ENCODE peak calls at places on chromosomes 1 and 21, in nine cellular contexts. N is MM.1S; V is colonic mucosa; G is NB4; E is omental fat pad; X is CD4-positive, alpha-beta T cell; R is cardiac muscle cell; P is foreskin fibroblast; M is lower lobe of right lung. I is an unnamed sample.

GRCh38 chr1:30724175-30724574 is 790 bp upstream of the MATN1 start:
- DNase-seq in N (no peak), V (no peak), G (no peak), E (no peak), X (no peak), R (no peak), P (no peak), M (no peak), I (no peak)

GRCh38 chr1:232300461-232300860 is 329.5 kb downstream of the SIPA1L2 start:
- DNase-seq in N (no peak), V (no peak), G (no peak), E (no peak), X (no peak), R (no peak), P (no peak), M (no peak), I (no peak)

GRCh38 chr1:230992100-230992774 is 13.3 kb downstream of the ARV1 start:
- DNase-seq in N (no peak), V (no peak), G (no peak), E (no peak), X (no peak), R (no peak), P (no peak), M (no peak), I (no peak)

GRCh38 chr1:114458208-114458777 is 52.7 kb downstream of the TRIM33 start:
- DNase-seq in N (no peak), V (no peak), G (peak), E (no peak), X (no peak), R (peak), P (peak), M (no peak), I (no peak)

GRCh38 chr1:84782311-84782771 is 92.1 kb upstream of the SSX2IP start:
- DNase-seq in N (peak), V (peak), G (peak), E (peak), X (peak), R (peak), P (peak), M (peak), I (peak)

GRCh38 chr1:56095924-56096655 is 483.3 kb downstream of the PLPP3 start:
- DNase-seq in N (no peak), V (no peak), G (no peak), E (no peak), X (no peak), R (peak), P (peak), M (no peak), I (no peak)

GRCh38 chr1:198497326-198498220 is 42.9 kb downstream of the ATP6V1G3 start:
- DNase-seq in N (no peak), V (no peak), G (peak), E (no peak), X (no peak), R (peak), P (peak), M (no peak), I (no peak)

GRCh38 chr1:248856176-248856575 is 2.7 kb downstream of the ZNF692 start:
- DNase-seq in N (no peak), V (no peak), G (no peak), E (no peak), X (no peak), R (no peak), P (no peak), M (no peak), I (no peak)

GRCh38 chr1:66282885-66283284 is 251.1 kb upstream of the SGIP1 start:
- DNase-seq in N (no peak), V (no peak), G (no peak), E (no peak), X (no peak), R (no peak), P (peak), M (no peak), I (no peak)

GRCh38 chr1:29550119-29550841 is 314.0 kb downstream of the PTPRU start:
- DNase-seq in N (no peak), V (no peak), G (no peak), E (no peak), X (no peak), R (no peak), P (no peak), M (peak), I (no peak)

GRCh38 chr1:165381745-165382530 is 25.4 kb upstream of the LMX1A start:
- DNase-seq in N (no peak), V (no peak), G (peak), E (no peak), X (no peak), R (no peak), P (no peak), M (no peak), I (no peak)

GRCh38 chr1:201295861-201296260 is 12.6 kb downstream of the PKP1 start:
- DNase-seq in N (no peak), V (no peak), G (no peak), E (no peak), X (no peak), R (peak), P (peak), M (no peak), I (no peak)

GRCh38 chr1:64282353-64282752 is 78.9 kb downstream of the UBE2U start:
- DNase-seq in N (no peak), V (no peak), G (no peak), E (no peak), X (no peak), R (no peak), P (no peak), M (peak), I (no peak)

GRCh38 chr1:209895709-209896108 is 42.3 kb upstream of the SYT14 start:
- DNase-seq in N (no peak), V (no peak), G (no peak), E (no peak), X (no peak), R (peak), P (peak), M (no peak), I (no peak)

GRCh38 chr21:38533887-38534286 is 35.6 kb upstream of the ERG start:
- DNase-seq in N (no peak), V (no peak), G (no peak), E (no peak), X (no peak), R (peak), P (no peak), M (no peak), I (no peak)

GRCh38 chr1:243595527-243596206 is 254.4 kb downstream of the AKT3 start:
- DNase-seq in N (no peak), V (no peak), G (peak), E (no peak), X (no peak), R (peak), P (peak), M (no peak), I (no peak)

GRCh38 chr1:31593770-31594632 is 17.7 kb downstream of the TINAGL1 start:
- DNase-seq in N (peak), V (peak), G (peak), E (peak), X (peak), R (peak), P (peak), M (peak), I (peak)

GRCh38 chr1:58524353-58524945 is 22.1 kb downstream of the OMA1 start:
- DNase-seq in N (no peak), V (no peak), G (peak), E (no peak), X (no peak), R (peak), P (peak), M (no peak), I (no peak)

GRCh38 chr21:36297938-36298572 is 21.9 kb upstream of the MORC3 start:
- DNase-seq in N (peak), V (peak), G (peak), E (no peak), X (peak), R (no peak), P (peak), M (peak), I (peak)

DNA sequence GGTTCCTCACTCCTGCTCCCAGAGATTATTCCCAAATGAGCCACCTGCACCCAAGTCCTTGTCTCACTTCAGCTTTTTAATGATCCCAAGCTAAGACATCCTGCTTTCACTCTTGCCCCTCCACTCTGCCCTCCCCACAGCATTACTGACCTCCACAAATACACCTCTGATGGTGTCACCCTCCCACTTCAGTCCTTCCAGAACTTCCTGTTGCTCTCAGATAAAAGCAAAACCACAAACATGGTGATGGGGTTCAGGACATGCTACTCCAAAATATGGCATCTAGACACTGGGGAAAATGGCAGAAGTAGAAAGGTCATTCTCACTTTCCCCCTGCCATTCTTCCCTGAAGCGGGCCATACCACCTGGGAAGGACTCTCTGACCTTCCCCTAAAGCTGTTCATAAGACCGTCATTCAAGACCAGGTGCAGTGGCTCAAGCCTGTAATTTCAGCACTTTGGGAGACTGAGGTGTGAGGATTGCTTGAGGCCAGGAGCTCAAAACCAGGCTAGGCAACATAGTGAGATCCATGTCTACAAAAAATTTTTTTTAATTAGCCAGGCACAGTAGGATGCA is 65.8 kb upstream of the KLHDC7A start:
- DNase-seq in N (no peak), V (no peak), G (no peak), E (no peak), X (no peak), R (no peak), P (no peak), M (no peak), I (no peak)
- TF ChIP-seq CTCF in N (no peak), V (no peak), G (no peak), E (no peak), X (no peak), R (no peak), P (no peak), M (no peak), I (no peak)

DNA sequence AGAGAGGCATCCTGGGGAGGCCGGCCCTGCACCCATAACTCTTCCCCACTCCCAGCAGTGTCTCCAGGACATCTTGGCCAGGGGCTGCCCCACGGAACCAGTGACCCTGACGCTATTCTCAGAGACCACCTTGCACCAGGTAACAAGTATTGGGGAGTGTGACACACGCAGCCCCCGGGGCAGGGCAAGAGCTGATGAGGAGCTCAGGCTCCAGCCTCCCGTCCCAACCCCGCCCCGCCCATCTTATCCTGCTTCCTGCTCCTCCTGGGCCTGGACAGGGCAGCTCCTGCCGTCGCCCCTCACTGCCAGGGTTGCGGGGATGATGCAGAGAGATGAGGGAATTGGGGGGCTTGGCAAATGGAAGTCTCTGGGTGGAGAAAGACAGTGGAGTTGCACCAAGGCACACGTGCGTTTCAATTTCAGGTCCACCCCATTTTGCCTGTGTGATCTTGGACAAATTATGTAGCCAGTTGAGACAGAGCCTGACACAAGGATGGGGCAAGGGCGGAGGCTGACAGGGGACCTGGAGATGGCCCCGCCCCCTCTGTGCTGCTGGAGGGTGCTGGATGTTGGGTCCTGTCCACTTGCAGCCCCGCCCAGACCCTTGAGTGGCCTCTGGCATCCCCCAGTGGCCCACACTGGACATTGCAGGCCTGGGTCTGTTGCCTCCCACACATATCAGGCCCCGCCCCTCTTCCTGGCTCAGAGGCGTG is 10.7 kb downstream of the CLCNKA start:
- DNase-seq in N (peak), V (peak), G (peak), E (peak), X (peak), R (peak), P (peak), M (peak), I (peak)
- TF ChIP-seq CTCF in N (peak), V (peak), G (peak), E (peak), X (no peak), R (peak), P (peak), M (peak), I (peak)

GRCh38 chr1:149962039-149962647 is 25.5 kb upstream of the MTMR11 start:
- DNase-seq in N (peak), V (peak), G (peak), E (no peak), X (peak), R (peak), P (peak), M (peak), I (peak)
- TF ChIP-seq CTCF in N (peak), V (peak), G (peak), E (peak), X (peak), R (peak), P (peak), M (peak), I (peak)

DNA sequence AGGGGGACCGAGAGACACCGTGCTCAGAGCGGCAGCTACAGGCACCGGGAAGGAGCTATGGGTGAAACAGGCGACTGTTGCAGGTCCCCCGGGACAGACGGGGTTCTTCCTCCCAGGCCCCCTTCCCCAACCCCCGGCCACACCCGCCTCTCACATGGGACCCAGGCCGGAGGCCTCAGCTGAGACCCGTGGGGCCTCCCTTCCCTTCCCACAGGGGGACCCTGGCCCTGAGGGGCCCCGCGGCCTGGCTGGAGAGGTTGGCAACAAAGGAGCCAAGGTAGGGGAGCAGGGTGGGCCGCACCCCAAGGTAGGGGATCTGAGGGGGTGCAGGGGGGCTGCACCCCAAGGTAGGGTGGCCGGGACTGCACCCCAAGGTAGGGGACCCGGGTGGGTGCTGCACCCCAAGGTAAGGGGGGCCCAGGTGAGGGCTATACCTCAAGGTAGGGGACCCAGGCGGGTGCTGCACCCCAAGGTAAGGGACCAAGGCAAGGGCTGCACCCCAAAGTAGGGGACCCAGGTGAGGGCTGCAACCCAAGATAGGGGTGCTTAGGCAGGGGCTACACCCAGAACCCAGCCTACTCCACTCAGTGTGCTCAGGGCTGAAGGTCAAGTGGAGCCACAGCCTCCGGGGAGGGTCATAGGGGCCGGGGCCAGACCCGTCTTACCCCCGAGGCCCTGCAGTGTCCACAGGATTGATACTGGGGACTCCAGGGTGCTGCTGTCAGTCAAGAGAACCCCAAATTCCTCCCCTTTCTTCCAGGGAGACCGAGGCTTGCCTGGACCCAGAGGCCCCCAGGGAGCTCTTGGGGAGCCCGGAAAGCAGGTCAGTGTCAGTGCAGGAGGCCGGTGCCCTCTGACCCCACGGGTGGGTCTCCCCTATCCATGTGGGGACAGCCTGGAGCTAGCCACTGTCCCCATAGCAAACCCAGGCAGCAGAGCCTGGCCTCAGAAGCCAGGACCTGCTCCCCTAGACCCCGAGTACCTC is 22.7 kb downstream of the COL6A2 start:
- DNase-seq in N (no peak), V (no peak), G (no peak), E (peak), X (no peak), R (no peak), P (no peak), M (peak), I (no peak)
- TF ChIP-seq CTCF in N (no peak), V (no peak), G (no peak), E (no peak), X (no peak), R (no peak), P (no peak), M (no peak), I (no peak)

DNA sequence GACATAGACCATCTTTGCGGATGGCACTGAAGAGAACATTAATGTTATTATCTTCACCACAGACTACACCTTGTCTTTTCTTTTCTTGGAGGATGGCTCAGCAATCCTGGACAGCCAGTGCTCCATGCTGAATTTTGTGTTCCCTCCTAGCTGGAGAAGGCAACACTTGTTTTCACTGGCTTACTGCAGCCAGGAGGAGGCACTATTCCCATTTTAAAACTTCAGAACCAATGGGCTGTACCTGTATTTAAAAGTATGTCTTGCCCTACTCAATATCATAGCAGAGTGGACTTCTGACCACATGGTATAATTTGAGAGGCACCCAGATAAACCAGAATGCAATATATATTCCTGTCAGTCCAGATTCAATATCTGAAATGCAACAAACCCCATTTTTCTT is 53.3 kb upstream of the POGK start:
- DNase-seq in N (no peak), V (no peak), G (no peak), E (no peak), X (no peak), R (no peak), P (no peak), M (no peak), I (no peak)
- TF ChIP-seq CTCF in N (peak), V (no peak), G (no peak), E (no peak), X (no peak), R (no peak), P (no peak), M (no peak), I (no peak)

DNA sequence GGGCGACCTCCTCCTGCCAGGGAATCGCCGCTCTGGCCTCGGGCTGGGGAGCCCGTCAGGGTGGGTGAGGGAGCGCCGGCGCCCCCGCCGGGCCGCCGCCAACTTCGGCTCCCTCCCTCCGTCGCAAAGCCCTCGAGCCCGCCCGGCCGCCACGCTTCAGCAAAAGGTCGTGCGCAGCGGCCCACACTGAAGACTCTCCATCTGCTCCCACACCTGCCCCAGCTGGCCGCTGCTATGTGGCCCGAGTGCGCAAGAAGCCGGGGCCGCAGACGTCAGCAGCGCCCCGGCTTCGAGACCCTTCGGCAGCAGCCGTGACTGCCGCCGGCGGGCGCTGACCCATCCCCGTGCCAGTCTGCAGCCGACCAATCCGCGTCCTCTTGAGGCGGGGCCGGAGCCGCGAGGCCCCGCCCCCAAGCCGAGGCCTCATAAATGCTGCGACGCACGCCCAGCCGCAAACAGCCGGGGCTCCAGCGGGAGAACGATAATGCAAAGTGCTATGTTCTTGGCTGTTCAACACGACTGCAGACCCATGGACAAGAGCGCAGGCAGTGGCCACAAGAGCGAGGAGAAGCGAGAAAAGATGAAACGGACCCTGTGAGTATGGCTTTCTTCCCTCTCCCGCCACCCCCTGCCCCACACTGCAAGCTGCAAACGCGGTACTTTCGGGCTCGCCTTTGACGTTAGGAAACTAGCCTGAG is at the start of gene RGS2:
- DNase-seq in N (peak), V (peak), G (peak), E (peak), X (peak), R (peak), P (peak), M (peak), I (peak)
- TF ChIP-seq CTCF in N (peak), V (no peak), G (peak), E (no peak), X (peak), R (no peak), P (no peak), M (peak), I (no peak)

DNA sequence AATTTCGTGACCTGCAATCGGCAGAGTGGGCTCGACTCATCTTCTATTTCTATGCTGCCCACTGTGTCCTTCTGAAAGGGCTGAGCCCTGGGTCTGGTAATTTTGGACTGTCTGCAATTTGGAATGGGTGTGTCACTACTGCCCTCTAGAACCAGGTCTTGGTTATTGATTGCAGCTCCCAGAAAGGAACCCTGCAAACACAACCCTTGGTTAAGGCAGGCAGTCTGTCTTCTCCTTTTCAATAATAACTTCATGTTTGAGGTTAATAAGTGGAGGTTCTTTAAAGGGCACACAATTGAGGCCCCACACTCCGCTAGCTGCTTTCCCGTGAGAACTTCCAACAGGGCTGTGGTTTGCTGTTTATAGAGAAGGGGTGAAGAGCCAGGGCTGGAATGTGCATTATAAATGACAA is 79.9 kb upstream of the LYST start:
- DNase-seq in N (no peak), V (peak), G (peak), E (no peak), X (no peak), R (no peak), P (peak), M (no peak), I (peak)
- TF ChIP-seq CTCF in N (peak), V (no peak), G (peak), E (no peak), X (no peak), R (peak), P (peak), M (peak), I (peak)

GRCh38 chr1:100277866-100278265 is 11.8 kb downstream of the RTCA start:
- DNase-seq in N (peak), V (no peak), G (no peak), E (no peak), X (peak), R (no peak), P (no peak), M (no peak), I (no peak)

GRCh38 chr1:100284591-100284990 is 18.6 kb downstream of the RTCA start:
- DNase-seq in N (no peak), V (no peak), G (no peak), E (no peak), X (no peak), R (no peak), P (no peak), M (no peak), I (no peak)

GRCh38 chr1:100279358-100279923 is 13.4 kb downstream of the RTCA start:
- DNase-seq in N (no peak), V (no peak), G (no peak), E (no peak), X (no peak), R (no peak), P (no peak), M (no peak), I (no peak)

GRCh38 chr1:100279954-100280682 is 14.1 kb downstream of the RTCA start:
- DNase-seq in N (no peak), V (no peak), G (no peak), E (no peak), X (no peak), R (no peak), P (no peak), M (no peak), I (no peak)
- TF ChIP-seq CTCF in N (no peak), V (no peak), G (no peak), E (no peak), X (no peak), R (no peak), P (no peak), M (no peak), I (no peak)

I was measured in GM13976.